ENCODE peak calls at places on chromosomes 3 and 15, in eight cellular contexts. Z is naive thymus-derived CD4-positive, alpha-beta T cell; N is left ventricle myocardium inferior; W is upper lobe of right lung; C is fibroblast of lung; Q is NT2/D1; I is tibial nerve; O is heart left ventricle. S is an unnamed sample. For H3K36me3, the result is how much of the 10 kb centered on the place peaks cover.

GRCh38 chr3:35849963-35850362 is 210.6 kb downstream of the ARPP21 start:
- DNase-seq in Z (no peak), N (no peak), W (no peak), C (no peak), Q (no peak), I (no peak), O (no peak), S (no peak)

GRCh38 chr15:67148196-67148701 is 82.8 kb downstream of the SMAD3 start:
- DNase-seq in Z (no peak), N (no peak), W (no peak), C (peak), Q (no peak), I (no peak), O (no peak), S (no peak)

GRCh38 chr15:33448151-33448550 is 137.4 kb downstream of the RYR3 start:
- DNase-seq in Z (no peak), N (no peak), W (no peak), C (no peak), Q (no peak), I (no peak), O (no peak), S (no peak)

GRCh38 chr3:143155756-143156155 is 36.2 kb downstream of the CHST2 start:
- DNase-seq in Z (no peak), N (no peak), W (no peak), C (no peak), Q (no peak), I (no peak), O (no peak), S (no peak)

GRCh38 chr3:105845488-105845887 is 23.3 kb downstream of the CBLB start:
- DNase-seq in Z (no peak), N (no peak), W (no peak), C (no peak), Q (no peak), I (no peak), O (no peak), S (no peak)

GRCh38 chr3:47781326-47781684 is 388 bp downstream of the SMARCC1 start:
- DNase-seq in Z (no peak), N (peak), W (peak), C (no peak), Q (no peak), I (peak), O (peak), S (peak)

GRCh38 chr15:74311734-74312444 is 55.6 kb downstream of the CYP11A1 start:
- DNase-seq in Z (no peak), N (no peak), W (no peak), C (no peak), Q (no peak), I (no peak), O (peak), S (no peak)

GRCh38 chr3:69866988-69867720 is 127.9 kb downstream of the MITF start:
- DNase-seq in Z (no peak), N (no peak), W (no peak), C (no peak), Q (no peak), I (no peak), O (no peak), S (no peak)

GRCh38 chr3:106842151-106842550 is 535.1 kb upstream of the CCDC54 start:
- DNase-seq in Z (no peak), N (no peak), W (no peak), C (no peak), Q (no peak), I (no peak), O (no peak), S (no peak)

GRCh38 chr3:188090626-188091309 is 63.2 kb upstream of the LPP start:
- DNase-seq in Z (no peak), N (no peak), W (no peak), C (no peak), Q (no peak), I (no peak), O (no peak), S (no peak)

GRCh38 chr15:33243869-33244268 is 49.4 kb upstream of the FMN1 start:
- DNase-seq in Z (no peak), N (no peak), W (no peak), C (peak), Q (no peak), I (no peak), O (no peak), S (no peak)

GRCh38 chr3:179323197-179323901 is 518 bp downstream of the ZNF639 start:
- DNase-seq in Z (peak), N (peak), W (peak), C (peak), Q (peak), I (peak), O (peak), S (peak)

DNA sequence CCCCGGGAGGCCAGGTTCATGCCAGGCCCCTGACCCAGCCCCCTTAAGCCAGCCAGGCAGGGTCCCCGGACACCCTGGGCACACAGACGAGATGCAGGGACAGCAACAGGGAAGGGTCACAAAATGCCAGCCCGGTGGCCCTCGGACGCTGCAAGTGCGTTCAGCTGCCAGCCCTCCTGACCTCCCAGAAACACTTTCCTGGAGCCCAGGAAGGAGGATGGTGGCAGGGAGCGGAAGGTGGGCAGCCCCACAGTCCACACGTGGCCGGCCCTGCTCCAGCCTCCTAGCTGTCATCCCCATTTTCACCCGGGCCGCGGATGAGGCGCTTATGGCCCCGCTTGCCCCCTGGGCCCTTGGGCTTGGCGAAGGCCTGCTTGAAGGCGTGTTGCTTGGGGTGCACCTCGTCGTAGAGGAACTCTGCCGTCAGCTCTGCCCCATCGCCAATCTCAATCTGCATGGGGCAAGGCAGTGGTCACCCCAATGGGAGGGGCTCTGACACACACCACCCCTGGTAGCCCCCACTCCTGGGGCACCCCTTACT is 3.4 kb upstream of the TLR9 start:
- DNase-seq in Z (no peak), N (no peak), W (peak), C (no peak), Q (no peak), I (no peak), O (no peak), S (no peak)
- H3K36me3 ChIP-seq in Z (under half), N (half or more), W (under half), C (under half), Q (under half), I (half or more), O (half or more), S (under half)

GRCh38 chr3:8504611-8504973 is 3.0 kb downstream of the LMCD1 start:
- DNase-seq in Z (no peak), N (no peak), W (no peak), C (no peak), Q (no peak), I (no peak), O (no peak), S (no peak)
- H3K36me3 ChIP-seq in Z (under half), N (under half), W (under half), C (under half), Q (under half), I (under half), O (under half), S (under half)

DNA sequence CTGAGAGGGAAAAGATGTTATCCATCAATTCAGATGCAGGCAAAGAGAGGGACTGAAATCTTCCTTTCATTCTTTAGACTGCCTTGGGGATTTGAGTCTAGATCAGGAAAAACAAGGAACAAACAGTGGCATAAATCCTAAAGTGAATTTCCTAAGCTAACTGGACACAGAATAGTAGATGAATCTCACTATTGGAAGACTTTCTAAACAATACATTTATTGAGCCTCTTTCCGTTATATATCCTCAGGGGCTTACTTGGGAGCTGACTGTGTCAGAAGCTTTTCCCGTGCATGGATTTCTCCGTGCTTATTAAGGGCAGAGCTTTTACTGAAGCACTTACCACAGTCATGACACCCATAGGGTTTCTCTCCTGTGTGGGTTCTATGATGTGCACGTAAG is 10.0 kb downstream of the ZSCAN29 start:
- DNase-seq in Z (no peak), N (no peak), W (no peak), C (no peak), Q (no peak), I (no peak), O (no peak), S (no peak)
- H3K36me3 ChIP-seq in Z (under half), N (half or more), W (under half), C (under half), Q (half or more), I (half or more), O (half or more), S (under half)

DNA sequence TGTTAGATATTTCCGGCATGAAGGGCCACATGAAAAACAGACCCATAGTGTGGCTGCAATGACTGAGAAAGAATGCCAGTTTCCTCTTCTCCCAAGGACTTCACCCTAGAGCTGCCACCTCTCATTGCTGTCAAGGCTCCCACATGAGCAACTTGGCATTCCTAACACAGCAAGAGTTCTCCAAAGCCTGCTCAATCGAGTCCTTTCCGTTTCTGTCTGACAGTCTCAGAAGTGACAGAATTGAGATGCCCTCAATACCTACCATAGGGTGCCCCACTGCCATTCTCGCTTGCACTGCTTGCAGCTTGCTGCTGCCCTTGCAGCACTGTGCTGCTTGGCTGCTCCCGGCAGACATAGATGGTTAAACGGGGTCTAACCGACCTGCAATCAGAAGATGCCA is 44.3 kb downstream of the UBP1 start:
- DNase-seq in Z (no peak), N (no peak), W (no peak), C (no peak), Q (no peak), I (no peak), O (no peak), S (no peak)
- H3K36me3 ChIP-seq in Z (under half), N (half or more), W (half or more), C (under half), Q (half or more), I (half or more), O (half or more), S (under half)

DNA sequence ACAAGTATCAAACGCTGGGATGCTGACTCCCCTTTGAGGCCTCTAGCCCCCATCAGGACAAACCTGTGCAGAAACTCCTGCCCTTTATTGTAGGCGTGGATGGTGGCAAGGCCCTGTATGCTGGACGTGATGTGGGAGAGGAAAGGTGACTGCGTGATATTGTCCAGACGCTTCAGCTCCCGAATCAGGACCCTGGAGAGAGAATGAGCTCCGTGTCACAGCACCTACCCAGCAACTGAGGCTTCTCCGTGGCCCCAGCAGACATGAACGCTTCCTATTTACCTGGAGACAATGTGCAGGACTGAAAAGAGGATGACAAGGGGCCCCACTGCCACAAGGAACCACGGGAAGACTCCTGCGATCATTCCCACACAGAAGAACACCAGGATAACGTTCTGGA is 65.0 kb upstream of the PARL start:
- DNase-seq in Z (no peak), N (no peak), W (no peak), C (no peak), Q (no peak), I (no peak), O (no peak), S (no peak)
- H3K36me3 ChIP-seq in Z (under half), N (half or more), W (half or more), C (under half), Q (half or more), I (half or more), O (half or more), S (under half)

GRCh38 chr3:37321260-37321852 is 147.0 kb upstream of the LRRFIP2 start:
- DNase-seq in Z (no peak), N (no peak), W (no peak), C (peak), Q (no peak), I (no peak), O (no peak), S (no peak)
- H3K36me3 ChIP-seq in Z (under half), N (half or more), W (half or more), C (under half), Q (half or more), I (half or more), O (half or more), S (under half)